ENCODE peak calls at places on chromosomes 16 and 17, in six cellular contexts. Y is mammary epithelial cell; M is testis; P is neural crest cell; T is GM20000; C is activated CD8-positive, alpha-beta T cell treated with anti-CD3 and anti-CD28 coated beads for 36 hours. R is an unnamed sample.

GRCh38 chr17:11644265-11645212 is 46.3 kb downstream of the DNAH9 start:
- DNase-seq in Y (peak; percentile 40), M (peak; percentile 90), P (peak; percentile 47), T (peak; percentile 29), C (peak; percentile 53), R (no peak)

GRCh38 chr16:77220427-77220826 is 21.2 kb downstream of the SYCE1L start:
- DNase-seq in Y (no peak), M (no peak), P (no peak), T (peak; percentile 68), C (no peak), R (no peak)

GRCh38 chr17:44044092-44044491 is 22.4 kb downstream of the LSM12 start:
- DNase-seq in Y (peak; percentile 33), M (no peak), P (no peak), T (no peak), C (no peak), R (no peak)

GRCh38 chr17:28895794-28896447 is 1.6 kb downstream of the FLOT2 start:
- DNase-seq in Y (no peak), M (no peak), P (no peak), T (no peak), C (no peak), R (no peak)

GRCh38 chr16:129075-129474 is 9.4 kb downstream of the NPRL3 start:
- DNase-seq in Y (no peak), M (no peak), P (no peak), T (no peak), C (peak; percentile 26), R (no peak)

GRCh38 chr17:72060084-72060483 is 60.7 kb upstream of the SOX9 start:
- DNase-seq in Y (no peak), M (no peak), P (no peak), T (no peak), C (no peak), R (no peak)

GRCh38 chr16:66549284-66550131 is at the start of gene TK2:
- DNase-seq in Y (peak; percentile 39), M (peak; percentile 38), P (peak; percentile 51), T (peak; percentile 78), C (peak; percentile 79), R (peak; percentile 53)

GRCh38 chr16:9489823-9490467 is 398.5 kb downstream of the HAPSTR1 start:
- DNase-seq in Y (no peak), M (peak; percentile 67), P (no peak), T (no peak), C (no peak), R (no peak)

GRCh38 chr17:73924488-73925186 is 278.8 kb upstream of the RPL38 start:
- DNase-seq in Y (no peak), M (no peak), P (no peak), T (no peak), C (no peak), R (no peak)

GRCh38 chr17:82424001-82424862 is 5.8 kb upstream of the OGFOD3 start:
- DNase-seq in Y (peak; percentile 21), M (peak; percentile 88), P (peak; percentile 47), T (peak; percentile 69), C (peak; percentile 81), R (peak; percentile 44)

GRCh38 chr17:78803161-78803845 is 21.2 kb upstream of the CYTH1 start:
- DNase-seq in Y (no peak), M (no peak), P (no peak), T (no peak), C (no peak), R (no peak)

GRCh38 chr17:30551666-30552339 is 74.6 kb downstream of the GOSR1 start:
- DNase-seq in Y (no peak), M (peak; percentile 22), P (no peak), T (no peak), C (no peak), R (no peak)

GRCh38 chr16:30053376-30054015 is 12.1 kb upstream of the ALDOA start:
- DNase-seq in Y (peak; percentile 36), M (no peak), P (no peak), T (no peak), C (no peak), R (no peak)

GRCh38 chr17:42180922-42181850 is at the start of gene KCNH4:
- DNase-seq in Y (peak; percentile 53), M (peak; percentile 82), P (peak; percentile 50), T (peak; percentile 96), C (peak; percentile 92), R (peak; percentile 78)

GRCh38 chr16:67561501-67561823 is 864 bp upstream of the CTCF start:
- DNase-seq in Y (no peak), M (no peak), P (no peak), T (no peak), C (no peak), R (no peak)

GRCh38 chr16:74999683-75000480 is 1.1 kb downstream of the ZNRF1 start:
- DNase-seq in Y (peak; percentile 61), M (peak; percentile 80), P (peak; percentile 7), T (peak; percentile 53), C (peak; percentile 80), R (peak; percentile 29)

GRCh38 chr17:17722081-17722905 is 41.0 kb downstream of the RAI1 start:
- DNase-seq in Y (no peak), M (no peak), P (no peak), T (peak; percentile 53), C (no peak), R (no peak)

GRCh38 chr17:21124096-21124495 is 2.7 kb upstream of the DHRS7B start:
- DNase-seq in Y (no peak), M (no peak), P (no peak), T (no peak), C (no peak), R (no peak)

GRCh38 chr16:86825631-86826030 is 247.3 kb downstream of the FOXL1 start:
- DNase-seq in Y (no peak), M (no peak), P (no peak), T (no peak), C (no peak), R (no peak)

GRCh38 chr17:59093702-59094231 is 12.9 kb downstream of the TRIM37 start:
- DNase-seq in Y (peak; percentile 92), M (peak; percentile 29), P (no peak), T (no peak), C (no peak), R (no peak)

GRCh38 chr16:19884021-19884485 is 595 bp downstream of the GPRC5B start:
- DNase-seq in Y (no peak), M (peak; percentile 37), P (no peak), T (no peak), C (peak; percentile 21), R (no peak)

GRCh38 chr16:1150511-1150982 is 2.4 kb upstream of the CACNA1H start:
- DNase-seq in Y (no peak), M (no peak), P (no peak), T (no peak), C (peak; percentile 45), R (no peak)

GRCh38 chr17:49841548-49841947 is 6.3 kb downstream of the TAC4 start:
- DNase-seq in Y (no peak), M (no peak), P (no peak), T (no peak), C (no peak), R (no peak)
- TF ChIP-seq CTCF in Y (no peak), M (no peak), P (no peak), T (no peak), C (no peak), R (no peak)

DNA sequence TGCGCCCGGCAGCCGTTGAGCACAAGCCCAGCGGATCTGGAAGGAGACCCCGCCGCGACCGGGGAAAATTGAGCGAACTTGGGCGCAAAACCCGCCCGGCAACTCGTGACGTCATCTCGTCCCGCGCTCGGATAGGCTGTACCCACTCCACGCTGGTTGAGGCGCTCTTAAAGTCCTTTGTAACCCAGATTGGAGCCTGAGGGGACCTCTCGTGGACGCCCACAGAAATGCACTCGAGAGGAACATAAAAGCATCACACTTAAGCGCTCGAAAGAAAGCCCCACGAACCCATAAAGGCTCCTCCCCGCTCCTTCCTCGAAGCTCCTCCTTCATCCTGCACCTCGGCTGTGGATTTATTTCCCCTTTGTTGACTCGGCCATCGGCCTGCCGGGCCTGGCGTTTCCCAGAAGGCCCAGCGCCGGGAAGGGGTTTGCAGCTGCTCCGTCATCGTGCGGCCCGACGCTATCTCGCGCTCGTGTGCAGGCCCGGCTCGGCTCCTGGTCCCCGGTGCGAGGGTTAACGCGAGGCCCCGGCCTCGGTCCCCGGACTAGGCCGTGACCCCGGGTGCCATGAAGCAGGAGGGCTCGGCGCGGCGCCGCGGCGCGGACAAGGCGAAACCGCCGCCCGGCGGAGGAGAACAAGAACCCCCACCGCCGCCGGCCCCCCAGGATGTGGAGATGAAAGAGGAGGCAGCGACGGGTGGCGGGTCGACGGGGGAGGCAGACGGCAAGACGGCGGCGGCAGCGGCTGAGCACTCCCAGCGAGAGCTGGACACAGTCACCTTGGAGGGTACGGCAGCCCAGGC is at the start of gene PSMD3:
- DNase-seq in Y (peak; percentile 99), M (peak; percentile 99), P (peak; percentile 98), T (peak; percentile 96), C (peak; percentile 100), R (peak; percentile 97)
- TF ChIP-seq CTCF in Y (peak; percentile 69), M (peak; percentile 94), P (peak; percentile 72), T (peak; percentile 57), C (peak; percentile 50), R (peak; percentile 71)

GRCh38 chr17:7880076-7880868 is 8.3 kb upstream of the CHD3 start:
- DNase-seq in Y (no peak), M (no peak), P (no peak), T (no peak), C (no peak), R (no peak)
- TF ChIP-seq CTCF in Y (no peak), M (no peak), P (no peak), T (no peak), C (no peak), R (no peak)

DNA sequence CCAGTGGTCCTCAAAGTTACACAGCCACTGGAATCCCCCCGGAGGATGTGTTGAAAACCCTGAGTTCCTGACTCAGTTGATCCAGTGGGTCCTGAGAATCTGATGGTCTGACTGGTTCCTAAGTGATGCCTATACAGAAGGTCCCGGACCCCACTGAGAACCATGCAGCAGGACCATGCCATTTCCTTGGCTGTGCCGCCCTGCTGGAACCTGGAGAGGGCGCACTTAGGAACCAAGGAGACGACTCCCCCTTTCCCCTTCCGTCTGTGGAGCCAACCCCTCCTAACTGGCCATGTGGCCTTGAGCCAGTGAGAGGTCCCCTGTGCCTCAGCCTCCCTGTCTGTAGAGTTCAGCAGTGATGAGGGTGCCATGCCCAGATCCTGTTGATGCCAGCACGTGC is 22.0 kb downstream of the C16orf74 start:
- DNase-seq in Y (no peak), M (no peak), P (no peak), T (no peak), C (no peak), R (no peak)
- TF ChIP-seq CTCF in Y (peak; percentile 12), M (no peak), P (peak; percentile 27), T (peak; percentile 20), C (no peak), R (no peak)

R was measured in natural killer cell.